ENCODE peak calls at places on chromosome 15, in seven cellular contexts. E is stomach, P is heart left ventricle, L is ovary, Y is adrenal gland, B is tibial nerve, R is suprapubic skin. S is an unnamed sample. For H3K4me1, the result is how much of the 10 kb centered on the place peaks cover.

GRCh38 chr15:77607111-77607893 is 25.4 kb downstream of the LINGO1 start:
- DNase-seq in E (no peak), P (no peak), L (no peak), Y (no peak), B (no peak), R (no peak), S (no peak)

GRCh38 chr15:27694506-27695077 is 404.5 kb downstream of the OCA2 start:
- DNase-seq in E (no peak), P (no peak), L (no peak), Y (no peak), B (no peak), R (no peak), S (no peak)

GRCh38 chr15:77135181-77135580 is 64.3 kb upstream of the TSPAN3 start:
- DNase-seq in E (no peak), P (no peak), L (no peak), Y (no peak), B (no peak), R (no peak), S (no peak)

GRCh38 chr15:89912145-89912673 is 543 bp downstream of the ARPIN start:
- DNase-seq in E (peak), P (peak), L (peak), Y (peak), B (no peak), R (peak), S (peak)

GRCh38 chr15:78914027-78914764 is 30.6 kb downstream of the CTSH start:
- DNase-seq in E (peak), P (no peak), L (peak), Y (peak), B (peak), R (peak), S (no peak)

GRCh38 chr15:52180851-52181450 is 10.2 kb downstream of the GNB5 start:
- DNase-seq in E (no peak), P (no peak), L (no peak), Y (no peak), B (no peak), R (no peak), S (no peak)

GRCh38 chr15:70347766-70348558 is 250.2 kb upstream of the TLE3 start:
- DNase-seq in E (no peak), P (no peak), L (no peak), Y (no peak), B (no peak), R (no peak), S (no peak)

GRCh38 chr15:86089422-86089821 is 9.8 kb downstream of the AGBL1 start:
- DNase-seq in E (no peak), P (no peak), L (no peak), Y (no peak), B (no peak), R (no peak), S (no peak)

GRCh38 chr15:45921376-45921775 is 286.5 kb downstream of the SQOR start:
- DNase-seq in E (peak), P (no peak), L (no peak), Y (no peak), B (no peak), R (no peak), S (no peak)

GRCh38 chr15:23564798-23565394 is 578 bp upstream of the MKRN3 start:
- DNase-seq in E (no peak), P (no peak), L (no peak), Y (no peak), B (no peak), R (no peak), S (no peak)

GRCh38 chr15:62994975-62995730 is 47.4 kb upstream of the TPM1 start:
- DNase-seq in E (no peak), P (no peak), L (no peak), Y (no peak), B (no peak), R (no peak), S (no peak)

GRCh38 chr15:71261934-71262333 is 146.7 kb downstream of the THSD4 start:
- DNase-seq in E (no peak), P (no peak), L (no peak), Y (no peak), B (no peak), R (no peak), S (no peak)

GRCh38 chr15:89809093-89809786 is 5.4 kb downstream of the ANPEP start:
- DNase-seq in E (peak), P (no peak), L (no peak), Y (no peak), B (no peak), R (peak), S (peak)

GRCh38 chr15:38991126-38991525 is 426.5 kb upstream of the RASGRP1 start:
- DNase-seq in E (no peak), P (no peak), L (no peak), Y (no peak), B (no peak), R (no peak), S (no peak)

GRCh38 chr15:99123706-99124451 is 19.0 kb downstream of the SYNM start:
- DNase-seq in E (peak), P (peak), L (peak), Y (peak), B (peak), R (peak), S (no peak)

GRCh38 chr15:78394981-78395619 is 42.9 kb upstream of the IREB2 start:
- DNase-seq in E (peak), P (no peak), L (no peak), Y (no peak), B (no peak), R (no peak), S (no peak)

GRCh38 chr15:34847598-34847997 is 52.2 kb upstream of the ACTC1 start:
- DNase-seq in E (no peak), P (no peak), L (no peak), Y (no peak), B (no peak), R (no peak), S (no peak)

GRCh38 chr15:83844742-83845141 is 190.8 kb downstream of the ADAMTSL3 start:
- DNase-seq in E (no peak), P (no peak), L (no peak), Y (no peak), B (no peak), R (no peak), S (no peak)

GRCh38 chr15:87672309-87672897 is 584.1 kb downstream of the NTRK3 start:
- DNase-seq in E (no peak), P (no peak), L (no peak), Y (peak), B (no peak), R (no peak), S (no peak)

GRCh38 chr15:62883938-62884479 is 158.5 kb upstream of the TPM1 start:
- DNase-seq in E (no peak), P (no peak), L (no peak), Y (no peak), B (no peak), R (no peak), S (no peak)

GRCh38 chr15:94230886-94231727 is at the start of gene MCTP2:
- DNase-seq in E (peak), P (peak), L (peak), Y (peak), B (peak), R (peak), S (peak)

GRCh38 chr15:38252481-38253311 is at the start of gene SPRED1:
- DNase-seq in E (peak), P (peak), L (peak), Y (peak), B (peak), R (peak), S (peak)

GRCh38 chr15:33132722-33133345 is 61.7 kb downstream of the FMN1 start:
- DNase-seq in E (no peak), P (no peak), L (no peak), Y (no peak), B (no peak), R (no peak), S (no peak)

GRCh38 chr15:27897481-27897880 is 201.6 kb downstream of the OCA2 start:
- DNase-seq in E (no peak), P (no peak), L (no peak), Y (no peak), B (no peak), R (no peak), S (no peak)

GRCh38 chr15:89750560-89751542 is at the start of gene MESP1:
- DNase-seq in E (peak), P (peak), L (peak), Y (peak), B (peak), R (peak), S (peak)

GRCh38 chr15:47402829-47403228 is 314.5 kb upstream of the SEMA6D start:
- DNase-seq in E (no peak), P (no peak), L (no peak), Y (no peak), B (no peak), R (no peak), S (no peak)

GRCh38 chr15:47409038-47409437 is 308.3 kb upstream of the SEMA6D start:
- DNase-seq in E (no peak), P (no peak), L (no peak), Y (no peak), B (no peak), R (no peak), S (no peak)

GRCh38 chr15:47407692-47408091 is 309.6 kb upstream of the SEMA6D start:
- DNase-seq in E (no peak), P (no peak), L (no peak), Y (no peak), B (no peak), R (no peak), S (no peak)

GRCh38 chr15:47404877-47405276 is 312.4 kb upstream of the SEMA6D start:
- DNase-seq in E (no peak), P (no peak), L (no peak), Y (no peak), B (no peak), R (no peak), S (no peak)

GRCh38 chr15:47405768-47406167 is 311.5 kb upstream of the SEMA6D start:
- DNase-seq in E (no peak), P (no peak), L (no peak), Y (no peak), B (no peak), R (no peak), S (no peak)
- H3K4me3 ChIP-seq in E (no peak), P (no peak), L (no peak), Y (no peak), B (no peak), R (no peak), S (no peak)

GRCh38 chr15:75043509-75044257 is 20.3 kb downstream of the PPCDC start:
- DNase-seq in E (peak), P (peak), L (peak), Y (peak), B (peak), R (peak), S (peak)
- H3K4me1 ChIP-seq in E (under half), P (half or more), L (under half), Y (half or more), B (half or more), R (half or more), S (half or more)

GRCh38 chr15:100918690-100919480 is at the start of gene LRRK1:
- DNase-seq in E (no peak), P (peak), L (peak), Y (no peak), B (no peak), R (no peak), S (peak)
- TF ChIP-seq POLR2A in E (no peak), P (no peak), L (no peak), Y (no peak), B (no peak), R (no peak), S (no peak)

GRCh38 chr15:57611119-57611518 is 19.4 kb downstream of the MYZAP start:
- DNase-seq in E (peak), P (no peak), L (no peak), Y (no peak), B (no peak), R (no peak), S (no peak)
- H3K4me3 ChIP-seq in E (no peak), P (no peak), L (no peak), Y (no peak), B (no peak), R (no peak), S (no peak)

GRCh38 chr15:66881173-66881905 is 179.3 kb downstream of the SMAD6 start:
- DNase-seq in E (no peak), P (peak), L (no peak), Y (no peak), B (no peak), R (no peak), S (peak)

GRCh38 chr15:66884661-66885237 is 180.7 kb upstream of the SMAD3 start:
- DNase-seq in E (no peak), P (peak), L (no peak), Y (peak), B (no peak), R (peak), S (no peak)

GRCh38 chr15:66885281-66885915 is 180.0 kb upstream of the SMAD3 start:
- DNase-seq in E (no peak), P (no peak), L (no peak), Y (peak), B (no peak), R (peak), S (no peak)

GRCh38 chr15:66882251-66883020 is 180.4 kb downstream of the SMAD6 start:
- DNase-seq in E (no peak), P (peak), L (no peak), Y (peak), B (no peak), R (no peak), S (no peak)

GRCh38 chr15:66883322-66883911 is 181.4 kb downstream of the SMAD6 start:
- DNase-seq in E (peak), P (peak), L (peak), Y (peak), B (peak), R (peak), S (no peak)
- H3K4me1 ChIP-seq in E (under half), P (half or more), L (under half), Y (under half), B (half or more), R (under half), S (under half)

GRCh38 chr15:65087873-65088642 is 11.5 kb downstream of the KBTBD13 start:
- DNase-seq in E (no peak), P (peak), L (peak), Y (no peak), B (peak), R (no peak), S (no peak)
- TF ChIP-seq POLR2A in E (no peak), P (no peak), L (no peak), Y (no peak), B (no peak), R (no peak), S (no peak)

GRCh38 chr15:31345606-31346366 is 19.2 kb downstream of the KLF13 start:
- DNase-seq in E (no peak), P (peak), L (no peak), Y (no peak), B (no peak), R (no peak), S (peak)
- H3K4me3 ChIP-seq in E (no peak), P (peak), L (no peak), Y (no peak), B (peak), R (peak), S (peak)

DNA sequence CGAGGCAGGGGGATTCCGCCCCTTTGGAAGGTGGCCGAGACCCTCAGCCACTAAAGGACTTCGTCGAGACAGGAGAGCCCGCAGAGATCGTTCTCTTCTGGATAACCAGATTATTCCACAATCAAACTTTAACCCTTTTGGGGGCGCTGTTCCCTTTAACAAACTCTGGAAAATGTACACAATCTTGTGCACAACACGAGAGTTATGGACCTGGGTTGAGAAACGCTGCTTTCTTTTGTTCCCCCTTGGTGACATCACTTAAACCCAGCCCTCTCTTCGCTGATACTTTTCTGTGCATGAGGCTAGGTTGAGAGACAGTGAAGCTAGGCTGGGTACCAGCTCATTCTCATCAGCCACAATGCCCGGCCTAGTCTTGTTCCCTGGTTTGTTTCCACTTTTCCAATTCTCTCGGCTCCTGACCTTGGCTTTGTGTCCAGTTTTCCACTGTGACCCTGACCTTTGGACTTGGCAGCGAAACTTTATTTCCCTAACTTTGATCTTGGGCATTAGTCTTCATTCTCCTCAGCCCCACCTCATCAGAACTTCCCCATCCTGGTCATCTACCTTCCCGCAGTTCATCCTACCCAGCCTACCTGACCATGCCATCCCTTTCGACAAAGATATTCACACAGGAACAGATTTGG is 797 bp upstream of the ADPGK start:
- DNase-seq in E (no peak), P (no peak), L (peak), Y (peak), B (no peak), R (no peak), S (no peak)
- H3K4me1 ChIP-seq in E (under half), P (under half), L (under half), Y (under half), B (half or more), R (under half), S (under half)

GRCh38 chr15:59157398-59157797 is 49.2 kb upstream of the LDHAL6B start:
- DNase-seq in E (no peak), P (no peak), L (no peak), Y (no peak), B (no peak), R (no peak), S (no peak)

GRCh38 chr15:59157840-59158700 is 48.6 kb upstream of the LDHAL6B start:
- DNase-seq in E (no peak), P (no peak), L (no peak), Y (no peak), B (no peak), R (no peak), S (no peak)

GRCh38 chr15:59158701-59159034 is 48.0 kb upstream of the LDHAL6B start:
- DNase-seq in E (peak), P (no peak), L (no peak), Y (no peak), B (no peak), R (no peak), S (no peak)

GRCh38 chr15:59160880-59161593 is 45.6 kb upstream of the LDHAL6B start:
- DNase-seq in E (no peak), P (no peak), L (no peak), Y (no peak), B (no peak), R (no peak), S (no peak)

GRCh38 chr15:59159210-59159609 is 47.4 kb upstream of the LDHAL6B start:
- DNase-seq in E (no peak), P (no peak), L (no peak), Y (no peak), B (no peak), R (no peak), S (no peak)
- TF ChIP-seq POLR2A in E (no peak), P (no peak), L (no peak), Y (no peak), B (no peak), R (no peak), S (no peak)